ENCODE peak calls at places on chromosomes 13 and 19, in five cellular contexts. J is WTC11, O is H4, R is astrocyte of the cerebellum, M is COR-L47. V is an unnamed sample.
A peak's percentile ranks its signal among the peaks of the same experiment; 100 is the strongest.

GRCh38 chr19:50723069-50723468 is at the start of gene CLEC11A:
- DNase-seq in J (no peak), O (peak; percentile 7), R (no peak), M (no peak), V (peak; percentile 24)

GRCh38 chr13:77554079-77554478 is 18.6 kb downstream of the SCEL start:
- DNase-seq in J (no peak), O (no peak), R (no peak), M (no peak), V (no peak)

GRCh38 chr19:29690842-29691241 is 24.2 kb downstream of the C19orf12 start:
- DNase-seq in J (peak; percentile 43), O (peak; percentile 59), R (no peak), M (no peak), V (peak; percentile 43)

GRCh38 chr13:76888421-76888820 is 2.2 kb upstream of the KCTD12 start:
- DNase-seq in J (no peak), O (no peak), R (no peak), M (no peak), V (no peak)

GRCh38 chr19:15173746-15174404 is 26.9 kb downstream of the NOTCH3 start:
- DNase-seq in J (no peak), O (no peak), R (no peak), M (no peak), V (no peak)

GRCh38 chr13:35824395-35824794 is 306.8 kb downstream of the DCLK1 start:
- DNase-seq in J (no peak), O (no peak), R (no peak), M (no peak), V (no peak)

GRCh38 chr13:35984776-35985453 is 146.3 kb downstream of the DCLK1 start:
- DNase-seq in J (peak; percentile 39), O (no peak), R (no peak), M (peak; percentile 97), V (no peak)

GRCh38 chr19:51031220-51031879 is 3.5 kb downstream of the KLK12 start:
- DNase-seq in J (no peak), O (no peak), R (no peak), M (no peak), V (no peak)

GRCh38 chr13:27964741-27965323 is 4.3 kb downstream of the CDX2 start:
- DNase-seq in J (no peak), O (no peak), R (no peak), M (no peak), V (no peak)

GRCh38 chr13:98216135-98216565 is 39.1 kb upstream of the RNF113B start:
- DNase-seq in J (no peak), O (peak; percentile 42), R (peak; percentile 82), M (peak; percentile 35), V (no peak)

GRCh38 chr19:10514211-10515145 is 2.8 kb downstream of the S1PR5 start:
- DNase-seq in J (peak; percentile 79), O (no peak), R (no peak), M (no peak), V (no peak)

GRCh38 chr13:57629391-57629804 is 2.1 kb upstream of the PCDH17 start:
- DNase-seq in J (no peak), O (no peak), R (no peak), M (no peak), V (no peak)

GRCh38 chr19:13781547-13781946 is 7.3 kb downstream of the C19orf53 start:
- DNase-seq in J (peak; percentile 77), O (peak; percentile 93), R (peak; percentile 45), M (peak; percentile 75), V (peak; percentile 81)

GRCh38 chr19:15464394-15465385 is at the start of gene RASAL3:
- DNase-seq in J (no peak), O (no peak), R (no peak), M (no peak), V (no peak)

GRCh38 chr13:87498681-87499080 is 172.5 kb upstream of the SLITRK5 start:
- DNase-seq in J (no peak), O (no peak), R (peak; percentile 42), M (no peak), V (no peak)

GRCh38 chr13:105346141-105346766 is 1189.2 kb downstream of the EFNB2 start:
- DNase-seq in J (no peak), O (peak; percentile 26), R (peak; percentile 54), M (no peak), V (peak; percentile 47)

GRCh38 chr19:35501684-35502083 is 11.4 kb upstream of the KRTDAP start:
- DNase-seq in J (no peak), O (no peak), R (no peak), M (no peak), V (no peak)

GRCh38 chr13:108408670-108409069 is 139.2 kb downstream of the TNFSF13B start:
- DNase-seq in J (no peak), O (no peak), R (no peak), M (no peak), V (no peak)

GRCh38 chr19:14556662-14557188 is 15.1 kb downstream of the NDUFB7 start:
- DNase-seq in J (peak; percentile 90), O (peak; percentile 75), R (peak; percentile 39), M (no peak), V (peak; percentile 77)

GRCh38 chr19:13902993-13903555 is 2.8 kb downstream of the BRME1 start:
- DNase-seq in J (no peak), O (no peak), R (no peak), M (no peak), V (no peak)

GRCh38 chr13:66927562-66927961 is 302.6 kb downstream of the PCDH9 start:
- DNase-seq in J (no peak), O (no peak), R (no peak), M (no peak), V (no peak)

GRCh38 chr19:1085676-1086442 is 9.3 kb downstream of the POLR2E start:
- DNase-seq in J (no peak), O (no peak), R (no peak), M (no peak), V (no peak)